ENCODE peak calls at places on chromosomes 16 and 17, in eight cellular contexts. N, P, W, T, G, F, V and Q are unnamed samples.

GRCh38 chr17:60602385-60602742 is 2.4 kb downstream of the PPM1D start:
- DNase-seq in G (no peak), W (no peak), N (no peak), V (no peak), T (no peak), F (no peak), P (no peak), Q (no peak)

GRCh38 chr17:75487351-75488070 is 27.8 kb downstream of the CASKIN2 start:
- DNase-seq in G (no peak), F (peak; percentile 73), N (peak; percentile 36), T (no peak), V (no peak), W (no peak), P (peak; percentile 25), Q (no peak)

GRCh38 chr17:18093616-18094408 is 6.1 kb downstream of the DRG2 start:
- DNase-seq in F (peak; percentile 51), T (no peak), P (no peak), G (no peak), V (no peak), N (peak; percentile 44), W (no peak), Q (no peak)

GRCh38 chr16:57533366-57533617 is 3.1 kb downstream of the CCDC102A start:
- DNase-seq in T (no peak), W (no peak), F (no peak), P (no peak), V (no peak), N (no peak), G (no peak), Q (no peak)

GRCh38 chr16:4795181-4795827 is at the start of gene SMIM22:
- DNase-seq in G (peak; percentile 90), V (no peak), F (no peak), N (no peak), T (no peak), P (no peak), W (no peak), Q (no peak)

GRCh38 chr16:26598061-26598460 is 468.7 kb upstream of the C16orf82 start:
- DNase-seq in W (no peak), V (no peak), G (no peak), F (peak; percentile 87), N (no peak), T (no peak), P (peak; percentile 35), Q (no peak)

GRCh38 chr16:84599528-84600202 is 18.2 kb downstream of the COTL1 start:
- DNase-seq in T (no peak), W (peak; percentile 52), N (peak; percentile 60), V (no peak), F (peak; percentile 93), G (peak; percentile 51), P (no peak), Q (no peak)

GRCh38 chr16:85753559-85753958 is 2.7 kb upstream of the C16orf74 start:
- DNase-seq in F (no peak), P (no peak), N (no peak), V (no peak), W (no peak), G (peak; percentile 85), T (no peak), Q (no peak)

GRCh38 chr16:78161023-78161729 is 61.7 kb downstream of the WWOX start:
- DNase-seq in F (no peak), G (no peak), T (no peak), W (no peak), N (no peak), P (no peak), V (no peak), Q (no peak)

GRCh38 chr16:67783353-67783725 is 23.0 kb downstream of the RANBP10 start:
- DNase-seq in F (no peak), T (no peak), N (no peak), P (no peak), G (no peak), V (no peak), W (no peak), Q (no peak)

GRCh38 chr17:2924211-2924610 is 128.0 kb downstream of the RAP1GAP2 start:
- DNase-seq in W (no peak), G (no peak), T (no peak), F (no peak), P (no peak), V (no peak), N (no peak), Q (no peak)

GRCh38 chr17:2928294-2928890 is 132.2 kb downstream of the RAP1GAP2 start:
- DNase-seq in F (no peak), V (no peak), P (no peak), N (no peak), G (peak; percentile 55), T (no peak), W (no peak), Q (no peak)

GRCh38 chr17:78556812-78557211 is 20.4 kb downstream of the DNAH17 start:
- DNase-seq in G (no peak), N (peak; percentile 28), W (no peak), T (no peak), F (no peak), P (no peak), V (no peak), Q (no peak)

GRCh38 chr17:4152471-4152870 is 9.5 kb downstream of the CYB5D2 start:
- DNase-seq in W (no peak), T (no peak), F (no peak), P (no peak), V (no peak), G (no peak), N (no peak), Q (no peak)

GRCh38 chr17:81538651-81539570 is 10.7 kb downstream of the FSCN2 start:
- DNase-seq in P (no peak), G (no peak), W (no peak), F (no peak), N (peak; percentile 8), V (no peak), T (no peak), Q (no peak)

GRCh38 chr16:87407511-87408112 is 15.5 kb downstream of the MAP1LC3B start:
- DNase-seq in V (no peak), F (no peak), W (no peak), P (no peak), N (peak; percentile 51), G (peak; percentile 58), T (peak; percentile 84), Q (no peak)

GRCh38 chr17:69485126-69485724 is 70.7 kb downstream of the MAP2K6 start:
- DNase-seq in F (no peak), W (no peak), N (no peak), P (no peak), G (no peak), V (no peak), T (no peak), Q (no peak)

GRCh38 chr16:64543401-64543800 is 578.5 kb downstream of the CDH11 start:
- DNase-seq in P (no peak), G (no peak), T (peak; percentile 58), V (no peak), N (no peak), F (no peak), W (no peak), Q (no peak)

GRCh38 chr17:8552582-8553320 is 77.8 kb downstream of the MYH10 start:
- DNase-seq in F (no peak), G (no peak), N (no peak), P (no peak), W (no peak), T (no peak), V (no peak), Q (no peak)

GRCh38 chr17:49565948-49566491 is 9.7 kb upstream of the NXPH3 start:
- DNase-seq in P (no peak), N (peak; percentile 64), F (peak; percentile 83), T (no peak), W (no peak), V (no peak), G (peak; percentile 87), Q (no peak)

GRCh38 chr17:46028969-46029565 is 30.0 kb downstream of the STH start:
- DNase-seq in T (no peak), P (no peak), N (no peak), G (no peak), W (no peak), V (no peak), F (no peak), Q (no peak)

GRCh38 chr17:34852614-34853013 is 108.6 kb downstream of the CCT6B start:
- DNase-seq in F (no peak), T (no peak), V (no peak), W (no peak), P (no peak), N (no peak), G (no peak), Q (no peak)

GRCh38 chr16:67833418-67834241 is 8.5 kb upstream of the THAP11 start:
- DNase-seq in P (peak; percentile 79), N (peak; percentile 95), W (peak; percentile 87), T (peak; percentile 94), G (peak; percentile 95), V (peak; percentile 55), F (peak; percentile 98), Q (no peak)

GRCh38 chr16:66695935-66696668 is 441 bp downstream of the CMTM4 start:
- DNase-seq in W (no peak), F (peak; percentile 26), T (peak; percentile 67), N (peak; percentile 30), P (no peak), V (no peak), G (peak; percentile 73), Q (no peak)

GRCh38 chr17:8742828-8743227 is 1.8 kb downstream of the CCDC42 start:
- DNase-seq in V (no peak), G (no peak), P (no peak), F (no peak), W (no peak), N (no peak), T (no peak), Q (no peak)

GRCh38 chr16:4505356-4506153 is 29.4 kb downstream of the HMOX2 start:
- DNase-seq in G (peak; percentile 54), V (no peak), P (peak; percentile 61), W (no peak), N (no peak), T (peak; percentile 81), F (peak; percentile 83), Q (no peak)

GRCh38 chr16:9415588-9415987 is 324.1 kb downstream of the HAPSTR1 start:
- DNase-seq in T (no peak), P (no peak), N (no peak), V (no peak), W (no peak), G (no peak), F (no peak), Q (no peak)

GRCh38 chr17:1773755-1774181 is 11.9 kb downstream of the SERPINF1 start:
- DNase-seq in P (no peak), F (no peak), T (no peak), G (no peak), W (no peak), N (no peak), V (no peak), Q (no peak)

GRCh38 chr17:77692571-77693161 is 265.8 kb upstream of the TNRC6C start:
- DNase-seq in W (no peak), F (peak; percentile 44), P (no peak), T (no peak), V (no peak), N (no peak), G (no peak), Q (no peak)

GRCh38 chr16:86298166-86299131 is 211.9 kb upstream of the FOXF1 start:
- DNase-seq in P (no peak), G (no peak), F (no peak), N (no peak), V (no peak), W (no peak), T (no peak), Q (no peak)

GRCh38 chr17:2312736-2313135 is 9.0 kb downstream of the SRR start:
- DNase-seq in F (no peak), N (no peak), V (no peak), W (no peak), P (no peak), T (no peak), G (no peak), Q (no peak)

GRCh38 chr17:40621019-40621418 is 26.6 kb downstream of the SMARCE1 start:
- DNase-seq in N (no peak), V (no peak), W (no peak), T (no peak), P (no peak), G (no peak), F (no peak), Q (no peak)

GRCh38 chr16:21598676-21599157 is 660 bp upstream of the METTL9 start:
- DNase-seq in W (no peak), F (peak; percentile 41), P (peak; percentile 11), G (no peak), V (no peak), N (peak; percentile 25), T (peak; percentile 19), Q (no peak)

GRCh38 chr17:6070280-6070894 is at the start of gene WSCD1:
- DNase-seq in T (peak; percentile 63), P (no peak), N (peak; percentile 42), V (no peak), G (peak; percentile 45), F (no peak), W (no peak), Q (no peak)